ENCODE peak calls at places on chromosomes 12 and 14, in six cellular contexts. G, I, W, U, E and V are unnamed samples.

GRCh38 chr12:86158956-86159355 is 97.2 kb downstream of the MGAT4C start:
- DNase-seq in W (no peak), E (no peak), I (no peak), G (no peak), U (no peak), V (no peak)

GRCh38 chr14:90273532-90273931 is 17.2 kb downstream of the PSMC1 start:
- DNase-seq in E (no peak), I (no peak), W (no peak), U (peak), G (no peak), V (no peak)

GRCh38 chr14:31000629-31001338 is 24.7 kb upstream of the AP4S1 start:
- DNase-seq in W (no peak), G (no peak), U (no peak), E (no peak), I (no peak), V (no peak)

GRCh38 chr14:106808458-106808857 is 1282.1 kb downstream of the TMEM121 start:
- DNase-seq in U (no peak), W (no peak), I (no peak), G (no peak), E (no peak), V (no peak)

GRCh38 chr14:90539996-90540395 is 143.2 kb downstream of the CALM1 start:
- DNase-seq in W (no peak), U (no peak), E (no peak), G (no peak), I (no peak), V (no peak)

GRCh38 chr12:107612508-107612907 is 73.1 kb upstream of the PWP1 start:
- DNase-seq in I (peak), U (no peak), E (no peak), G (no peak), W (no peak), V (no peak)

GRCh38 chr14:95468416-95469133 is 47.9 kb downstream of the SYNE3 start:
- DNase-seq in I (no peak), W (no peak), E (no peak), G (no peak), U (no peak), V (no peak)

GRCh38 chr14:63186453-63186852 is 17.8 kb upstream of the RHOJ start:
- DNase-seq in G (no peak), E (no peak), W (no peak), U (no peak), I (no peak), V (no peak)

GRCh38 chr14:103198429-103199140 is 75.3 kb downstream of the TNFAIP2 start:
- DNase-seq in U (peak), G (no peak), W (no peak), E (no peak), I (peak), V (no peak)

GRCh38 chr12:93062100-93062419 is 133.0 kb upstream of the EEA1 start:
- DNase-seq in I (no peak), E (no peak), U (no peak), G (no peak), W (no peak), V (no peak)

GRCh38 chr12:93896427-93896826 is 219.3 kb downstream of the CRADD start:
- DNase-seq in G (peak), U (no peak), W (no peak), I (no peak), E (no peak), V (no peak)

GRCh38 chr14:100906420-100906819 is 2.9 kb upstream of the RTL1 start:
- DNase-seq in E (peak), G (peak), I (no peak), U (no peak), W (no peak), V (peak)

GRCh38 chr12:123951467-123951866 is 21.2 kb downstream of the CCDC92 start:
- DNase-seq in W (no peak), E (no peak), G (no peak), I (no peak), U (no peak), V (no peak)